ENCODE peak calls at places on chromosomes 5 and 9, in seven cellular contexts. Q is body of pancreas, R is adipocyte, U is A673, C is ascending aorta, B is SJSA1, E is ovary. D is an unnamed sample.
A peak's percentile ranks its signal among the peaks of the same experiment; 100 is the strongest.

GRCh38 chr5:147782053-147783028 is at the start of gene JAKMIP2:
- DNase-seq in R (peak; percentile 1), C (no peak), B (peak; percentile 76), Q (peak; percentile 33), E (peak; percentile 61), U (peak; percentile 99), D (peak; percentile 87)

GRCh38 chr5:127723571-127723970 is 20.4 kb downstream of the CCDC192 start:
- DNase-seq in E (no peak), B (no peak), Q (no peak), R (peak; percentile 83), U (no peak), C (no peak), D (no peak)

GRCh38 chr9:37037137-37037743 is 3.2 kb upstream of the PAX5 start:
- DNase-seq in B (no peak), R (no peak), C (no peak), Q (no peak), E (no peak), U (no peak), D (peak; percentile 78)

GRCh38 chr9:125755340-125755739 is 8.2 kb downstream of the PBX3 start:
- DNase-seq in U (peak; percentile 76), Q (no peak), B (no peak), E (no peak), C (no peak), R (no peak), D (no peak)

GRCh38 chr5:114296191-114296590 is 65.7 kb upstream of the KCNN2 start:
- DNase-seq in U (no peak), E (no peak), B (no peak), R (peak; percentile 24), Q (no peak), C (no peak), D (no peak)

GRCh38 chr5:133232011-133232410 is 180.2 kb downstream of the HSPA4 start:
- DNase-seq in C (no peak), R (no peak), B (peak; percentile 94), Q (no peak), U (no peak), E (no peak), D (peak; percentile 26)

GRCh38 chr5:171342362-171343111 is 33.5 kb downstream of the TLX3 start:
- DNase-seq in U (peak; percentile 64), R (peak; percentile 88), E (no peak), C (no peak), Q (peak; percentile 45), B (no peak), D (peak; percentile 81)

GRCh38 chr9:16180546-16180945 is 627.7 kb downstream of the CCDC171 start:
- DNase-seq in B (no peak), E (no peak), R (no peak), Q (no peak), U (no peak), C (no peak), D (no peak)

GRCh38 chr5:135462304-135462703 is 10.2 kb upstream of the TIFAB start:
- DNase-seq in C (no peak), U (peak; percentile 87), R (peak; percentile 66), Q (peak; percentile 18), E (no peak), B (peak; percentile 80), D (peak; percentile 90)

GRCh38 chr9:20197976-20198685 is 409.3 kb upstream of the SLC24A2 start:
- DNase-seq in E (no peak), Q (no peak), R (no peak), C (no peak), U (no peak), B (no peak), D (no peak)

GRCh38 chr5:90161399-90161798 is 248.2 kb downstream of the CETN3 start:
- DNase-seq in Q (peak; percentile 50), C (peak; percentile 11), E (peak; percentile 25), U (peak; percentile 76), B (no peak), R (peak; percentile 37), D (peak; percentile 39)

GRCh38 chr5:74130141-74130897 is 504.3 kb downstream of the ARHGEF28 start:
- DNase-seq in Q (no peak), B (no peak), R (no peak), C (no peak), U (no peak), E (no peak), D (no peak)

GRCh38 chr5:10633271-10634049 is 69.6 kb downstream of the ANKRD33B start:
- DNase-seq in C (no peak), E (no peak), U (no peak), R (no peak), Q (no peak), B (peak; percentile 79), D (no peak)

GRCh38 chr5:79841172-79841571 is 149.9 kb downstream of the MTX3 start:
- DNase-seq in U (no peak), Q (no peak), E (no peak), B (no peak), R (no peak), C (no peak), D (no peak)

GRCh38 chr5:132204330-132204729 is 23.3 kb downstream of the P4HA2 start:
- DNase-seq in U (no peak), R (no peak), B (no peak), Q (no peak), C (no peak), E (no peak), D (no peak)

GRCh38 chr5:150816946-150817345 is 29.4 kb upstream of the IRGM start:
- DNase-seq in C (no peak), B (no peak), Q (no peak), E (no peak), R (no peak), U (no peak), D (no peak)
- H3K27me3 ChIP-seq in C (no peaks in the 10 kb centered on the region), B (no peaks in the 10 kb centered on the region), Q (no peaks in the 10 kb centered on the region), E (no peaks in the 10 kb centered on the region), R (no peaks in the 10 kb centered on the region), U (no peaks in the 10 kb centered on the region), D (no peaks in the 10 kb centered on the region)

GRCh38 chr9:129170229-129170628 is 7.8 kb downstream of the IER5L start:
- DNase-seq in Q (no peak), B (no peak), C (no peak), R (peak; percentile 47), E (no peak), U (no peak), D (no peak)
- H3K4me3 ChIP-seq in Q (no peak overlapping the region), B (no peak overlapping the region), C (no peak overlapping the region), R (no peak overlapping the region), E (no peak overlapping the region), U (no peak overlapping the region), D (no peak overlapping the region)

GRCh38 chr9:128321879-128322341 is 337 bp downstream of the TRUB2 start:
- DNase-seq in Q (no peak), U (no peak), C (no peak), E (no peak), R (no peak), B (no peak), D (no peak)
- H3K36me3 ChIP-seq in Q (no peaks in the 10 kb centered on the region), U (peaks cover 28% of the 10 kb centered on the region), C (peaks cover 36% of the 10 kb centered on the region), E (no peaks in the 10 kb centered on the region), R (peaks cover 30% of the 10 kb centered on the region), B (peaks cover 35% of the 10 kb centered on the region), D (peaks cover 17% of the 10 kb centered on the region)

DNA sequence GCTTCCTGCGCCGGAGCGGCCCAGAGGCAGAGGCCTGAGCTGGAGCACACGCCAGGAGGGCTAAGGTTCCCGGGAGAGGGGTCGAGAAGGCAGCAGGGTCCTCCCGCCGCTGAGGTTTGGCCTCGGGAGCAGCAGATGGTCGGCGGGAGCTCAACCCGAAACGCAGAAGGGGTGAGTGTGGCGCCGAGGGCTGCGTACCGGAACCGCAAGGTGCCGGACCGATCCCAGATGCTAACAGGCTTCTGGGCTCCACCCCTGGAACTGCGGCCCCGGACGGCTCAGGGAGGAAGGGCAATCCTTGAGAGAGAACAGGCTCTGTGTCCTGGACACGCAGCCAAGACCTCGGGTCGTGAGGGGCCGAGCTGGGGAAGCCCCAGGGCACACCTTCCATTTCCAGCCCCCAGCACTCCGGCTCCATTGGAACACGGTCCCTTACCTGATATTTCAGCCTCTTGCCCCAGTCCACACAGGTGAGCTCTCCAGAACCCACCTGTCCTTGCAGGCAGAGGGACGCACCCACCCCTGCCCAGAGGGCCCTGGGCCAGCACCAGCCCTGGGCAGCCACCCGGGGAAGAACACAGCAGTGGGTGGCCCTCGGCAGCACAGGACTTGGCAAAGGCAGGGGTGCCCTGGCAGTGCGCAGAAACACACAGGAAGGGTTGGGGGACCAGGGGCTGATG is 1.4 kb downstream of the LHX3 start:
- DNase-seq in C (no peak), E (no peak), R (no peak), B (no peak), U (no peak), Q (no peak), D (no peak)
- H3K27me3 ChIP-seq in C (peaks cover 35% of the 10 kb centered on the region), E (peaks cover 10% of the 10 kb centered on the region), R (peaks cover 37% of the 10 kb centered on the region), B (peaks cover 62% of the 10 kb centered on the region), U (peaks cover 61% of the 10 kb centered on the region), Q (no peaks in the 10 kb centered on the region), D (peaks cover 66% of the 10 kb centered on the region)

DNA sequence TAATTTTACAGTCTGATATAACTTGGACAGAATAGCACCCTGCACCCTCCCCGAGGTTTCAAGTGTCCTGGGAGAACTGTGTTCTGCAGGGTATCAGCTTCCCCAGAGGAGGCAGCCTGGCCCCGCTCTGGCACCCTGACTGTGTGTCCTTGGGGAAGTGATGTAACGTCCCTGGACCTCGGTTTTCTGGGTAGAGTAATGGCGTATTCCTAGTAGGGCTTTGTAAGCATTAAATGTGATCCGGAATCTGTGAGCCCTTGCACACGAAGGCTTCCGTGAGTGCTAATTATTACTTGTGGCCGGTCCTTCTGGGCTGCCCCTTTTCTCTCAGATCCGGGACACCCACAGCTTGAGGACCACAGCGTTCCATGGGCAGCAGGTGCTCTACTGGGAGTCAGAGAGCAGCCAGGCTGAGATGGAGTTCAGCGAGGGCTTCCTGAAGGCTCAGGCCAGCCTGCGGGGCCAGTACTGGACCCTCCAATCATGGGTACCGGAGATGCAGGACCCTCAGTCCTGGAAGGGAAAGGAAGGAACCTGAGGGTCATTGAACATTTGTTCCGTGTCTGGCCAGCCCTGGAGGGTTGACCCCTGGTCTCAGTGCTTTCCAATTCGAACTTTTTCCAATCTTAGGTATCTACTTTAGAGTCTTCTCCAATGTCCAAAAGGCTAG is 1.0 kb upstream of the CACFD1 start:
- DNase-seq in E (no peak), U (no peak), C (no peak), B (no peak), Q (no peak), R (no peak), D (no peak)
- H3K4me3 ChIP-seq in E (no peak overlapping the region), U (peak overlapping the region; percentile 61), C (peak overlapping the region; percentile 63), B (peak overlapping the region; percentile 68), Q (no peak overlapping the region), R (peak overlapping the region; percentile 86), D (peak overlapping the region; percentile 45)

DNA sequence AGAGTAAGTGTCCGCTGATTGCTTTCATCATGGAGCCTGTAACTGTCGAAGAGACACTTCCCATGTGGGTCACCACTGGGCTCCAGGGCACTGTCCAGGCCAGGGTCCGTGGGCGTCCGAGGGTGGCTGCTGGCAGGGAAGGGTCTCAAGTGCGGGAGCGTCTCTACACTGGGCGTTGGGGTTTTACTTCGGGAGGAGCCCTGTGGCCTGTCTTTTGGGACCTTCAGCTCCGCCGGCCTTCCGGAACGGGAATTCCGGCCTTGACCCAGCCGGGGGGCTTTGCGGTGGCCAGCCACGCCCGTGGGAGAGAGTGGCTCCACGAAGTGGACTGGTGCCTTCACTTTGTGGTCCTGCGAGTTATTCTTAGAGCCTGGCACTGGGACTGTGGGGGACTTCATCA is 86.2 kb downstream of the CAMSAP1 start:
- DNase-seq in C (no peak), Q (no peak), E (no peak), R (no peak), B (no peak), U (no peak), D (no peak)
- H3K36me3 ChIP-seq in C (peaks cover 90% of the 10 kb centered on the region), Q (no peaks in the 10 kb centered on the region), E (no peaks in the 10 kb centered on the region), R (peaks cover 75% of the 10 kb centered on the region), B (peaks cover 42% of the 10 kb centered on the region), U (peaks cover 70% of the 10 kb centered on the region), D (peaks cover 28% of the 10 kb centered on the region)